ENCODE peak calls at places on chromosomes 4 and X, in four cellular contexts. A, K, C and T are unnamed samples.

GRCh38 chrX:119541188-119541587 is 24.0 kb downstream of the STEEP1 start:
- DNase-seq in C (no peak), K (no peak), A (no peak), T (no peak)

GRCh38 chrX:41014776-41015175 is 70.5 kb upstream of the USP9X start:
- DNase-seq in C (no peak), A (no peak), K (no peak), T (no peak)

GRCh38 chr4:48944659-48945290 is 38.2 kb upstream of the OCIAD2 start:
- DNase-seq in C (peak), K (peak), A (peak), T (no peak)

GRCh38 chr4:90317785-90318184 is 190.6 kb downstream of the CCSER1 start:
- DNase-seq in K (no peak), C (no peak), A (no peak), T (no peak)

GRCh38 chr4:183658362-183659028 is 490 bp downstream of the RWDD4 start:
- DNase-seq in A (peak), C (peak), K (peak), T (no peak)

GRCh38 chrX:154724999-154725756 is 25.7 kb downstream of the GAB3 start:
- DNase-seq in K (no peak), C (no peak), A (no peak), T (no peak)

GRCh38 chrX:41333744-41333993 is 293 bp upstream of the DDX3X start:
- DNase-seq in K (peak), A (no peak), C (no peak), T (peak)

GRCh38 chrX:112846114-112846513 is 5.5 kb upstream of the AMOT start:
- DNase-seq in A (no peak), C (no peak), K (no peak), T (no peak)

GRCh38 chr4:10343656-10344055 is 113.6 kb downstream of the ZNF518B start:
- DNase-seq in A (no peak), K (no peak), C (no peak), T (no peak)

GRCh38 chr4:15385515-15385914 is 42.3 kb upstream of the C1QTNF7 start:
- DNase-seq in K (no peak), A (no peak), C (no peak), T (no peak)

GRCh38 chr4:183407635-183408463 is 36.6 kb upstream of the CDKN2AIP start:
- DNase-seq in A (no peak), K (no peak), C (no peak), T (no peak)

GRCh38 chrX:21276736-21277433 is 97.3 kb upstream of the CNKSR2 start:
- DNase-seq in A (no peak), K (no peak), C (no peak), T (no peak)

GRCh38 chrX:9475984-9476383 is 11.1 kb downstream of the TBL1X start:
- DNase-seq in A (no peak), K (no peak), C (no peak), T (no peak)

GRCh38 chr4:176769519-176769918 is 23.2 kb downstream of the VEGFC start:
- DNase-seq in K (no peak), A (no peak), C (no peak), T (no peak)

GRCh38 chr4:2400841-2401609 is 17.4 kb downstream of the ZFYVE28 start:
- DNase-seq in A (no peak), C (no peak), K (no peak), T (no peak)

GRCh38 chr4:145580906-145581305 is 38.3 kb upstream of the MMAA start:
- DNase-seq in A (no peak), K (no peak), C (no peak), T (no peak)

GRCh38 chr4:146647615-146648383 is 9.1 kb downstream of the POU4F2 start:
- DNase-seq in C (peak), K (no peak), A (no peak), T (no peak)

GRCh38 chr4:94856030-94856429 is 98.3 kb downstream of the BMPR1B start:
- DNase-seq in K (no peak), C (no peak), A (no peak), T (no peak)

GRCh38 chr4:24419147-24420034 is 165.0 kb downstream of the DHX15 start:
- DNase-seq in A (peak), C (peak), K (peak), T (peak)

GRCh38 chr4:124334119-124334518 is 378.4 kb downstream of the ANKRD50 start:
- DNase-seq in C (no peak), K (peak), A (peak), T (no peak)

GRCh38 chrX:2252331-2253065 is 248.3 kb downstream of the DHRSX start:
- DNase-seq in A (no peak), K (no peak), C (no peak), T (no peak)

GRCh38 chrX:129798888-129799287 is 19.1 kb downstream of the SASH3 start:
- DNase-seq in K (no peak), A (no peak), C (no peak), T (no peak)

GRCh38 chr4:7330811-7331681 is 103.7 kb downstream of the PSAPL1 start:
- DNase-seq in C (no peak), K (no peak), A (no peak), T (no peak)

GRCh38 chr4:53840643-53841042 is 223.8 kb downstream of the CHIC2 start:
- DNase-seq in K (no peak), C (no peak), A (no peak), T (no peak)

GRCh38 chr4:63786181-63786580 is 623.1 kb downstream of the TECRL start:
- DNase-seq in C (no peak), K (no peak), A (no peak), T (no peak)

DNA sequence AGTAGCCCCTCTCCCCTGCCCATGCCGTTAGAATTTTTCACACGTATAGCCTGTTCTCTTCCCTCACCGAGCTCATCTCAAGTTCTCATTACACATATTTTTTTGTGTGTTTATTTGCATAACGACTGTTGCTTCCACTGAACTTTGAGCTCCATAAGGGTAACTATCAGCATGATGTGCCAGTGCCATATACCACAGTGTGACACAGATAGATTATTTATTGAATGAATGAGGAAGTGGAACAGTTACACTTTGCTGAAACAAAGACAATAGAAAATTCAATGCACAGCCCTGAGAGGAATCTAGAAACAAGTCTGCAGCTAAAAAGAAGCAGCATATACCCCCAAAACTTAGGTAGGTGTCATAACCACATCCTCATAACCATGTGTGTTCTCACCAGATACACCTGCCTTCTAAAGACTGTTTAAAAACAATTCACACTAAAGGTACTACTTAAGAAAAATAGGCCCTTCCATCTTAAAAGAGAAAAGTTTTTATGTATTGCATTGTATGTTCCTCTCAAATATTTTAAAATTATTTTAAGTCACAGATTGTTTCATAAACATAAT is 389.9 kb downstream of the PACRGL start:
- DNase-seq in K (peak), C (no peak), A (no peak), T (no peak)
- TF ChIP-seq CBFB in K (no peak), C (no peak), A (no peak), T (no peak)

GRCh38 chrX:10579018-10579752 is 41.2 kb downstream of the MID1 start:
- DNase-seq in C (no peak), A (no peak), K (peak), T (no peak)
- TF ChIP-seq CBFB in C (no peak), A (no peak), K (no peak), T (no peak)

GRCh38 chr4:67735325-67735724 is 18.9 kb downstream of the GNRHR start:
- DNase-seq in K (no peak), C (no peak), A (no peak), T (no peak)
- TF ChIP-seq CBFB in K (no peak), C (no peak), A (no peak), T (no peak)

DNA sequence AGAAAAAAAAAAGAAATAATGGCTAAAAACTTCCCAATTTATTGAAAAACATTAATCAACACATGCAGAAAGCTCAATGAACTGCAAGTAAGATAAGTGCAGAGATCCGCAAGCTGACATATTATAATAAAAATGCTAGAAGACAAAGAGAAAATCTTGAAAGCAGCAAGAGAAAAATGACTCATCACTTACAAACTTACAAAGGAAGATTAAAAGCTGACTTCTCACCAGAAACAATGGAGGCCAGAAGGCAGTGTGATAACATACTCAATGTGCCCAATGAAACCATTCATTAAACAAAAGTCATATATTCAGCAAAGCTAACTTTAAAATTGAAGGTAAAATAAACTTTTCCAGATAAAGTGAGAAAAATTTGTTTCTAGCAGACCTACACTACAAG is 7.3 kb upstream of the BRWD3 start:
- DNase-seq in A (no peak), C (no peak), K (no peak), T (no peak)
- TF ChIP-seq CBFB in A (no peak), C (no peak), K (no peak), T (no peak)

DNA sequence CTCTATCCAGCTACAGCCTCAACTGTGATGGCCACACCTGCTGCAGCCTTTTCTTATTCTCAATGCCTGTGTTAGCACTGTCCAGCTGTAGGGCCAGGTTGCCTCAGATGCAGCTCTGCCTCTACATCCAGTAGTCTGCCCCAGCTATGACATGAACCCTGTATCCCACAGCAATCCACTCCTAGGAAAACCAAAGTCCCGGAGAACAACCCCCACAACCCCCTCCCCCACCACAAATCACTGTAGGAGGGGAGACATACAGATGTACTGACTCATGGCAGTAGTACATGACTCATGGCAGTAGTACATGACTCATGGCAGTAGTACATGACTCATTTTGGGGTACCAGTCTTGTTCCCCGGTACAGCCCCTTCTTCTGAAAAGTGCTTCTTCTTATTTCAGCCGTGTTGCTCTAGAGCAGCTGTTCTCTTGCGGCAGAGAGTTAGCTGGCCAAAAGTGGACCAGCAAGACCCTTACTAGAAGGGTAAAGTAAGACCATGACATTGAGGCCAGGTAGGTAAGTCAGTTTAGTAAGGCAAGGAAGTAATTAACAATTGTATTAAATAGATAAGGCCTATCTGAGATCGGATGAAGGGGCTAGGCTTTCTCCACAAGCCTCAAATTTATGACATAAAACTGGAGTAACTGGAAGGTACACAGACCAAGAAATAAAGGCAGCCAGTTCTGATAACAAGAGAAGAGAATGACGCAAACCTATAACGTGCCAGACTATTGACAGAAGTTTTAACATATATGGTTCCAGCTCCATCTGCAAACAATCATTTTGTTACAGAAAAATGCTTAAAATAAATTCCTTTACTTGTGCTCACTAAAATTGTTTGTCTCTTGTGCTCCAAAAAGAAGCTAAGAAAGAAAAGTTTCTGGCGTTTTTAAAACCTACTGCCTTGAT is 221.4 kb downstream of the TACR3 start:
- DNase-seq in C (no peak), K (no peak), A (no peak), T (peak)
- TF ChIP-seq CBFB in C (no peak), K (no peak), A (no peak), T (peak)